ENCODE peak calls at places on chromosomes 16 and 17, in six cellular contexts. S is ovary, M is esophagus squamous epithelium, E is prostate gland, X is PC-9, D is colonic mucosa. W is an unnamed sample.
A peak's percentile ranks its signal among the peaks of the same experiment; 100 is the strongest.

GRCh38 chr16:30491744-30492308 is 19.3 kb downstream of the ITGAL start:
- DNase-seq in M (no peak), X (peak; percentile 86), D (no peak), S (no peak), E (peak; percentile 25), W (peak; percentile 72)

GRCh38 chr17:17870292-17870691 is 33.5 kb upstream of the SREBF1 start:
- DNase-seq in M (no peak), S (no peak), X (no peak), E (no peak), D (no peak), W (no peak)

GRCh38 chr16:79089735-79090284 is 510.7 kb downstream of the MAF start:
- DNase-seq in D (peak; percentile 38), E (no peak), S (no peak), X (no peak), M (no peak), W (no peak)

GRCh38 chr16:853306-853705 is 52.8 kb upstream of the GNG13 start:
- DNase-seq in D (no peak), X (no peak), S (no peak), M (no peak), E (no peak), W (no peak)

GRCh38 chr16:11009027-11009755 is 64.8 kb downstream of the CLEC16A start:
- DNase-seq in M (no peak), S (no peak), X (no peak), D (no peak), E (no peak), W (no peak)

GRCh38 chr17:74757931-74758845 is 9.8 kb downstream of the NHERF1 start:
- DNase-seq in S (no peak), M (no peak), D (no peak), E (peak; percentile 84), X (peak; percentile 65), W (peak; percentile 49)

GRCh38 chr17:12769981-12770380 is 19.3 kb upstream of the ARHGAP44 start:
- DNase-seq in S (no peak), D (no peak), M (no peak), E (no peak), X (no peak), W (no peak)

GRCh38 chr17:78781339-78782304 is at the start of gene CYTH1:
- DNase-seq in M (no peak), X (peak; percentile 34), S (peak; percentile 70), D (peak; percentile 46), E (no peak), W (no peak)

GRCh38 chr17:19238167-19238505 is 970 bp downstream of the EPN2 start:
- DNase-seq in M (no peak), E (peak; percentile 46), S (peak; percentile 65), D (peak; percentile 64), X (peak; percentile 34), W (no peak)

GRCh38 chr17:73533801-73534574 is 110.3 kb downstream of the SDK2 start:
- DNase-seq in M (no peak), X (no peak), E (no peak), D (no peak), S (no peak), W (no peak)

GRCh38 chr17:35931794-35932419 is 1.3 kb upstream of the RDM1 start:
- DNase-seq in X (no peak), E (no peak), M (no peak), D (no peak), S (no peak), W (no peak)

GRCh38 chr17:45763182-45763581 is 20.9 kb upstream of the CRHR1 start:
- DNase-seq in M (no peak), D (no peak), X (no peak), S (no peak), E (no peak), W (no peak)

GRCh38 chr16:2835638-2836493 is 5.8 kb downstream of the ZG16B start:
- DNase-seq in M (no peak), X (peak; percentile 96), S (no peak), E (peak; percentile 74), D (peak; percentile 70), W (peak; percentile 99)

GRCh38 chr16:25235991-25236390 is 19.2 kb downstream of the AQP8 start:
- DNase-seq in M (no peak), X (no peak), E (no peak), S (no peak), D (no peak), W (no peak)

GRCh38 chr16:22003195-22003594 is 2.3 kb upstream of the PDZD9 start:
- DNase-seq in X (no peak), E (no peak), D (no peak), S (no peak), M (no peak), W (no peak)

GRCh38 chr16:49468611-49469322 is 95.2 kb downstream of the C16orf78 start:
- DNase-seq in E (no peak), X (no peak), S (no peak), M (no peak), D (peak; percentile 8), W (no peak)

GRCh38 chr16:68272501-68273209 is 8.3 kb downstream of the SLC7A6 start:
- DNase-seq in X (no peak), S (no peak), D (peak; percentile 31), M (no peak), E (peak; percentile 20), W (peak; percentile 50)

GRCh38 chr17:34177642-34178041 is 77.4 kb upstream of the CCL2 start:
- DNase-seq in S (no peak), D (no peak), M (no peak), E (no peak), X (no peak), W (no peak)

GRCh38 chr16:11306381-11306780 is 25.3 kb upstream of the PRM1 start:
- DNase-seq in E (no peak), X (no peak), D (no peak), S (no peak), M (no peak), W (no peak)

GRCh38 chr17:7914771-7915610 is 1.1 kb downstream of the RNF227 start:
- DNase-seq in D (no peak), E (peak; percentile 59), S (no peak), X (no peak), M (no peak), W (peak; percentile 77)

GRCh38 chr16:1180772-1181714 is 28.1 kb downstream of the CACNA1H start:
- DNase-seq in X (no peak), S (peak; percentile 81), M (no peak), E (no peak), D (no peak), W (no peak)

GRCh38 chr16:14399397-14400284 is 230.4 kb downstream of the PARN start:
- DNase-seq in X (peak; percentile 83), M (no peak), E (no peak), S (peak; percentile 45), D (no peak), W (peak; percentile 61)

GRCh38 chr16:5071681-5072333 is at the start of gene ALG1:
- DNase-seq in E (peak; percentile 85), S (peak; percentile 96), X (peak; percentile 87), M (peak; percentile 33), D (peak; percentile 90), W (peak; percentile 65)

DNA sequence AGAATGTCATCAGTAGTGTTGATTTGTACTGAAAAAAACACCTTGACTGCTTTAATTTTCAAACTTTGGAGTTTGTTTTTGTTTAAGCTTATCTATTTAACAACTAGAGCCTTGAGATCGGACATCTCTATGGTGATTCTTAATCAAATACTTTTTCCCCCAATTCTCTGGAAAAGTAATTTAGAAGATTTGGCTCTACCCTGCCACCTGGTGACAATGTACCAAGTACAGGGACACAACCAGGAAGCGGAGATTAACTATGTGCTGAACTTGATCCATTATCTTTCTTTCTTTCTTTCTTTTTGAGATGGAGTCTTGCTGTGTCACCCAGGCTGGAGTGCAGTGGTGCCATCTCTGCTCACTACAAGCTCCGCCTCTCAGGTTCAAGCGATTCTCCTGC is 30.8 kb downstream of the USP43 start:
- DNase-seq in M (no peak), S (no peak), D (no peak), E (no peak), X (no peak), W (no peak)
- TF ChIP-seq CTCF in M (no peak), S (no peak), D (peak; percentile 33), E (peak; percentile 14), X (peak; percentile 45), W (peak; percentile 44)

DNA sequence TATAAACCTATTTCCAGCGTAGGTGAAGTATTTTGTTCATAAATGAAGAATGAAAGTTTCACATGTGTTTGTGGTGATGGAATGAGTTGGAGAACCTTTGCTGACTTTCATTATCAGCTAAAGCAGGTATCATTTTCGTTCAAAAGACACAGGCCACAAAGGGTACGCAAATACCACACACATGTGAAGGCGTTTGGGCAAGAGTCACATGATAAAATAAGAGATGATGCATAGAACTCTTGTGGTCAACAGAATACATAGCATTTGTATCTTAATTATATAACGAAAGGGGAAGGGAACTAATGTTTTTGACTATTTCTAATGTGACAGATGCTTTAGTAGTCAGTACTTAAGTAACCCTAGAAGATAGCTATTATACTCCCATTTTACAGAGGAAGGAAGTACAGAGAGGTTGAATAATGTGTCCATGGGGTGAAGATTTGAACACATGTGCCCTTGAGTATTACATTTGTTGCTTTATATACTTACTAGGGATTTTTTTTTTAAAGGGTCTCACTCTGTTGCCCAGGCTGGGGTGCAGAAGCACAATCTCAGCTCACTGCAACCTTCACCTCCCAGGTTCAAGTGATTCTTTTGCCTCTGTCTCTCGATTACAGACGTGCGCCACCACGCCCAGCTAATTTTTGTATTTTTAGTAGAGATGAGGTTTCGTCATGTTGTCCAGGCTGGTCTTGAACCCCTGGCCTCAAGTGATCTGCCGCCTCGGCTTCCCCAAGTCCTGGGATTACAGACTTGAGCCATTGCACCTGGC is 4.8 kb downstream of the RPA1 start:
- DNase-seq in E (no peak), X (no peak), S (no peak), D (no peak), M (no peak), W (no peak)
- H3K4me1 ChIP-seq in E (peaks cover 4% of the 10 kb centered on the region), X (peaks cover 9% of the 10 kb centered on the region), S (no peaks in the 10 kb centered on the region), D (peaks cover 6% of the 10 kb centered on the region), M (peaks cover 13% of the 10 kb centered on the region), W (peaks cover 10% of the 10 kb centered on the region)

DNA sequence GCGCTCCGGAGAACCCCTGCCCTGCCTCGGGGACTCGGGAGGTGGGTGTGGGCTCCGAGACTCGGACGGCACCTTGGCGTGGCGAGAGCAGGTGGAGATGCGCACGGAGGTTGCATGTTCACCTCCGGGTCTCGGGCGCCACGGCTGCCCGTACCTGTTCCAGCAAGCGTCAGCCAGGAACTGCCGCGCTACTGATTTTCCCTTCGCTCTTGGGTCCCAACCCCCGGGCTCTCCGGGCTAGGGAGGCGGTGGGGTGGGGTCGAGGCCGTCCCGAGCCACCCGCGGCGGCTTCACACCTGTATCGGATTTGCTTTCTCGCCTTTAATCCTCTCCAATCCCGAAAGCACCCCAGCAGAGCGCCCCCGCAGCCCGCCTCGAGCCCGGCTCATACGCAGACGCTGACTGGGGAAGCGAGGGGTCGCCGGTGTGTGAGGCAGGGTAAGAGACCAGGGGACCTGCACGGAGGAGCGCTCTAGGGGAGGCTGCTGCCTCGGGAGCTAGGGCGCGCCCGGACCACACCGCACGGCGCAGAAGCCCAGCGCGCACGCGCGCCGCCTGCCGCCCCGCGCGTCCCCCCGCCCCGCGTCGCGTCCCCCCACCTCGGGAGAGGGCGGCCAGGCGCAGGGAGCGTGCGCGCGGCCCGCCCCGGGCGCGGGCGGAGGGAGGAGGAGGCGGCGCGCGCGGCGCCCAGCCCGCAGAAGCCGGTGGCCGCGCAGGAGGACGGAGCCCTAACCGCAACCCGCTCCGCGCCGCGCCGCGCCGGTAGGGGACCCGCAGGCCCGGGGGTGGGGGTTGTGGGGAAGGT is at the start of gene DUSP14:
- DNase-seq in D (peak; percentile 72), M (no peak), X (peak; percentile 86), E (peak; percentile 80), S (peak; percentile 89), W (peak; percentile 88)
- TF ChIP-seq CTCF in D (no peak), M (no peak), X (no peak), E (no peak), S (no peak), W (peak; percentile 27)

DNA sequence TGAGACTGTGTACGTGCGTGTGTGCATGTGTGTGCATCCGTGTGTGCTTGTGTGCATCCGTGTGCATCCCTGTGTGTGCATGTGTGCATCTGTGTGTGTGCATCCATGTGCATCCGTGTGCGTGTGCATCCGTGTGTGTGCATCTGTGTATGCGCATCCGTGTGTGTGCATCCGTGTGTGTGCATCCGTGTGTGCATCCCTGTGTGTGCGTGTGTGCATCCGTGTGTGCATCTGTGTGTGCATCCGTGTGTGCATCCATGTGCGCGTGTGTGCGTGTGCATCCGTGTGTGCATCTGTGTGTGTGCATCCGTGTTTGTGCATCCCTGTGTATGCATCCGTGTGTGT is 5.3 kb downstream of the ITGAE start:
- DNase-seq in D (no peak), M (no peak), S (no peak), X (no peak), E (no peak), W (no peak)
- H3K4me1 ChIP-seq in D (no peaks in the 10 kb centered on the region), M (peaks cover 12% of the 10 kb centered on the region), S (peaks cover 19% of the 10 kb centered on the region), X (peaks cover 4% of the 10 kb centered on the region), E (no peaks in the 10 kb centered on the region), W (peaks cover 7% of the 10 kb centered on the region)

W was measured in foreskin keratinocyte.